ENCODE peak calls at places on chromosomes 3 and 15, in eight cellular contexts. L is transverse colon, I is OCI-LY7, E is head of caudate nucleus, Y is left ventricle myocardium inferior, C is A172, H is uterus, A is GM19239. K is an unnamed sample.

GRCh38 chr3:45054196-45054857 is 28.2 kb downstream of the CLEC3B start:
- DNase-seq in E (no peak), A (no peak), I (no peak), L (no peak), C (peak), H (no peak), Y (no peak), K (no peak)

GRCh38 chr15:72796515-72797337 is 13.2 kb upstream of the ADPGK start:
- DNase-seq in L (peak), A (peak), Y (peak), H (peak), I (peak), C (peak), E (peak), K (no peak)

GRCh38 chr3:123877965-123878364 is 6.2 kb downstream of the MYLK start:
- DNase-seq in A (no peak), E (no peak), C (no peak), I (no peak), Y (no peak), H (no peak), L (no peak), K (no peak)

GRCh38 chr3:156675744-156676466 is 1.5 kb downstream of the TIPARP start:
- DNase-seq in C (peak), E (no peak), A (no peak), I (no peak), L (peak), H (peak), Y (peak), K (peak)

GRCh38 chr3:52281980-52282801 is 3.7 kb upstream of the WDR82 start:
- DNase-seq in A (no peak), I (peak), H (no peak), E (no peak), C (peak), L (no peak), Y (no peak), K (no peak)

GRCh38 chr3:192188218-192188835 is 539.0 kb downstream of the FGF12 start:
- DNase-seq in C (peak), I (peak), H (peak), A (peak), E (peak), Y (peak), L (peak), K (peak)

GRCh38 chr3:111729087-111729846 is 129.8 kb upstream of the PHLDB2 start:
- DNase-seq in Y (peak), H (peak), E (no peak), A (no peak), C (peak), I (no peak), L (no peak), K (peak)

GRCh38 chr3:158830391-158830790 is 28.5 kb downstream of the MFSD1 start:
- DNase-seq in L (no peak), C (peak), E (no peak), Y (no peak), H (no peak), A (no peak), I (no peak), K (no peak)

GRCh38 chr15:83207622-83208356 is at the start of gene HDGFL3:
- DNase-seq in I (peak), H (peak), L (peak), E (peak), Y (peak), C (peak), A (no peak), K (peak)

GRCh38 chr15:63894662-63894949 is 60.9 kb upstream of the HERC1 start:
- DNase-seq in L (no peak), Y (no peak), C (no peak), I (no peak), E (no peak), H (no peak), A (no peak), K (no peak)

GRCh38 chr3:52372822-52373504 is 56.8 kb downstream of the DNAH1 start:
- DNase-seq in C (no peak), H (no peak), I (peak), A (peak), L (peak), E (peak), Y (peak), K (no peak)

GRCh38 chr3:170356596-170357175 is 829 bp upstream of the SKIL start:
- DNase-seq in L (peak), E (peak), Y (peak), H (peak), C (peak), A (no peak), I (peak), K (peak)

GRCh38 chr15:60122691-60123090 is 118.6 kb downstream of the FOXB1 start:
- DNase-seq in A (no peak), L (no peak), E (no peak), H (no peak), I (no peak), C (no peak), Y (no peak), K (no peak)

GRCh38 chr15:54256190-54256589 is 277.9 kb downstream of the UNC13C start:
- DNase-seq in L (no peak), E (no peak), H (no peak), I (no peak), C (no peak), Y (no peak), A (no peak), K (no peak)

GRCh38 chr15:79339588-79340314 is 28.8 kb downstream of the TMED3 start:
- DNase-seq in A (peak), Y (no peak), H (no peak), E (no peak), L (no peak), C (peak), I (peak), K (no peak)

GRCh38 chr3:197356275-197356674 is 57.9 kb upstream of the DLG1 start:
- DNase-seq in E (peak), H (no peak), L (peak), I (no peak), C (no peak), A (no peak), Y (peak), K (no peak)

GRCh38 chr3:15269091-15269989 is 63.0 kb downstream of the SH3BP5 start:
- DNase-seq in Y (peak), I (no peak), H (peak), A (peak), L (peak), E (peak), C (peak), K (peak)

GRCh38 chr3:127734181-127734720 is 61.5 kb downstream of the ABTB1 start:
- DNase-seq in Y (no peak), I (no peak), E (no peak), C (no peak), A (no peak), L (no peak), H (no peak), K (no peak)

GRCh38 chr15:92111756-92112155 is 258.2 kb downstream of the SLCO3A1 start:
- DNase-seq in Y (no peak), C (no peak), I (no peak), A (no peak), H (no peak), E (no peak), L (no peak), K (no peak)

K was measured in tibial nerve.